ENCODE peak calls at places on chromosome 5, in four cellular contexts. One of them, this sample, is unnamed.

GRCh38 chr5:150604010-150604409 is 36.5 kb upstream of the SYNPO start:
- DNase-seq in HepG2: no peak
- DNase-seq in HCT116: no peak
- DNase-seq in K562: no peak
- DNase-seq in this sample: no peak

GRCh38 chr5:36777105-36777757 is 99.3 kb upstream of the NIPBL start:
- DNase-seq in HepG2: peak; percentile 27
- DNase-seq in HCT116: peak; percentile 15
- DNase-seq in K562: peak; percentile 15
- DNase-seq in this sample: no peak

GRCh38 chr5:146484714-146485391 is 31.1 kb downstream of the GPR151 start:
- DNase-seq in HepG2: no peak
- DNase-seq in HCT116: no peak
- DNase-seq in K562: no peak
- DNase-seq in this sample: no peak

GRCh38 chr5:67154518-67155206 is 41.9 kb downstream of the CD180 start:
- DNase-seq in HepG2: no peak
- DNase-seq in HCT116: no peak
- DNase-seq in K562: no peak
- DNase-seq in this sample: no peak

GRCh38 chr5:96114736-96115466 is 153.2 kb upstream of the ELL2 start:
- DNase-seq in HepG2: no peak
- DNase-seq in HCT116: no peak
- DNase-seq in K562: no peak
- DNase-seq in this sample: peak; percentile 8

GRCh38 chr5:74316064-74316586 is 324.4 kb downstream of the ENC1 start:
- DNase-seq in HepG2: peak; percentile 15
- DNase-seq in HCT116: no peak
- DNase-seq in K562: no peak
- DNase-seq in this sample: peak; percentile 75

GRCh38 chr5:160188151-160188967 is 40.9 kb upstream of the FABP6 start:
- DNase-seq in HepG2: no peak
- DNase-seq in HCT116: no peak
- DNase-seq in K562: peak; percentile 69
- DNase-seq in this sample: no peak

GRCh38 chr5:93191426-93191825 is 389.6 kb downstream of the NR2F1-AS1 start:
- DNase-seq in HepG2: no peak
- DNase-seq in HCT116: no peak
- DNase-seq in K562: no peak
- DNase-seq in this sample: no peak

GRCh38 chr5:95779611-95780010 is 42.9 kb downstream of the GLRX start:
- DNase-seq in HepG2: no peak
- DNase-seq in HCT116: no peak
- DNase-seq in K562: no peak
- DNase-seq in this sample: no peak

GRCh38 chr5:151137067-151137825 is 20.3 kb downstream of the ANXA6 start:
- DNase-seq in HepG2: no peak
- DNase-seq in HCT116: no peak
- DNase-seq in K562: no peak
- DNase-seq in this sample: no peak

GRCh38 chr5:173093597-173093996 is 37.4 kb downstream of the CREBRF start:
- DNase-seq in HepG2: no peak
- DNase-seq in HCT116: no peak
- DNase-seq in K562: no peak
- DNase-seq in this sample: no peak
- TF ChIP-seq TCF7L2 in HepG2: no peak
- TF ChIP-seq TCF7L2 in HCT116: no peak
- TF ChIP-seq TCF7L2 in K562: no peak
- TF ChIP-seq TCF7L2 in this sample: no peak

DNA sequence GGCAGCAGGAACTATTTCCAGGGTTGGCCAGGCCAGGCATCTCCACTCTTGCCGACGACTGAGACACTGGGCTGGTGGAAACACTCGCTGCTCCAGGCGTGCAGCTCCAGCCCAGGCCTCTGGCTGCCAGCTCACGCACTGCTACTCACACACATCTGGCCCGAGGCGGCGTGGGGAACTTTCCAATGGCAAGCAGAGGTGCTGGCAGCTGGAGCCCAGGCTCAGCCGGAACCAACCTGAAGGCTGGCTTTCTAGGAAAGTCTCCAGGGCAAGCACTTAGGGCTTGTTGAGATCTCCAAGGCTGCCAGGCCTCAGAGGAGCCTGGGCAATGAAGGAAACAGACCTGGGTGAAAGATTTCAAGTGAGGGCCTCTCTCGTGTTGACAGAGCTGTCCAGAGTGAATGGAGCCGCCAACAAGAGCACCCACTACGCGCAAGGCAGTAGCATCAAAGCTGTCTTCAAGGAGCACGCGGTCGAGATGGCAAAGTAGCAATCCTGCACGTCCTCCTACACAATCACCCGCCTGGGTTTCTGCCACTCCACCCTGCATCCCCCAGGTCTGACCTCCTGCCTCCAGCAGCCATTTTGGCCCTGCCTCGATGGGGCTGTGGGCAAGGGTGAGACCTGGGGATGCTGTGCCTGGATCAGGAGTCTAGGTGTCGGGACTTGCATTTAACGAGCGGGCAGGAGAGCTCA is 14.4 kb downstream of the SH3PXD2B start:
- DNase-seq in HepG2: no peak
- DNase-seq in HCT116: no peak
- DNase-seq in K562: no peak
- DNase-seq in this sample: no peak
- H3K4me1 ChIP-seq in HepG2: peaks cover 16% of the 10 kb centered on the region
- H3K4me1 ChIP-seq in HCT116: peaks cover 19% of the 10 kb centered on the region
- H3K4me1 ChIP-seq in K562: peaks cover 10% of the 10 kb centered on the region
- H3K4me1 ChIP-seq in this sample: peaks cover 33% of the 10 kb centered on the region

GRCh38 chr5:84281383-84281782 is 103.3 kb downstream of the EDIL3 start:
- DNase-seq in HepG2: no peak
- DNase-seq in HCT116: no peak
- DNase-seq in K562: no peak
- DNase-seq in this sample: no peak
- TF ChIP-seq TCF7L2 in HepG2: no peak
- TF ChIP-seq TCF7L2 in HCT116: no peak
- TF ChIP-seq TCF7L2 in K562: no peak
- TF ChIP-seq TCF7L2 in this sample: no peak

GRCh38 chr5:111757582-111758283 is 739 bp upstream of the NREP start:
- DNase-seq in HepG2: peak; percentile 68
- DNase-seq in HCT116: peak; percentile 55
- DNase-seq in K562: peak; percentile 52
- DNase-seq in this sample: no peak

GRCh38 chr5:111755264-111755941 is 1.6 kb downstream of the NREP start:
- DNase-seq in HepG2: no peak
- DNase-seq in HCT116: no peak
- DNase-seq in K562: no peak
- DNase-seq in this sample: no peak

GRCh38 chr5:111754190-111754589 is 2.8 kb downstream of the NREP start:
- DNase-seq in HepG2: peak; percentile 58
- DNase-seq in HCT116: no peak
- DNase-seq in K562: no peak
- DNase-seq in this sample: no peak

GRCh38 chr5:111756701-111757581 is at the start of gene NREP:
- DNase-seq in HepG2: peak; percentile 90
- DNase-seq in HCT116: peak; percentile 71
- DNase-seq in K562: peak; percentile 68
- DNase-seq in this sample: peak; percentile 60

GRCh38 chr5:111755942-111756353 is 1.0 kb downstream of the NREP start:
- DNase-seq in HepG2: no peak
- DNase-seq in HCT116: no peak
- DNase-seq in K562: no peak
- DNase-seq in this sample: no peak
- H3K4me1 ChIP-seq in HepG2: peaks cover 39% of the 10 kb centered on the region
- H3K4me1 ChIP-seq in HCT116: peaks cover 3% of the 10 kb centered on the region
- H3K4me1 ChIP-seq in K562: no peaks in the 10 kb centered on the region
- H3K4me1 ChIP-seq in this sample: peaks cover 6% of the 10 kb centered on the region

GRCh38 chr5:180642181-180643140 is 6.9 kb downstream of the FLT4 start:
- DNase-seq in HepG2: no peak
- DNase-seq in HCT116: no peak
- DNase-seq in K562: no peak
- DNase-seq in this sample: no peak
- TF ChIP-seq TCF7L2 in HepG2: no peak
- TF ChIP-seq TCF7L2 in HCT116: no peak
- TF ChIP-seq TCF7L2 in K562: no peak
- TF ChIP-seq TCF7L2 in this sample: no peak